ENCODE peak calls at places on chromosomes 12 and 14, in seven cellular contexts. I, S, Z, R, O, D and G are unnamed samples.

GRCh38 chr14:74333909-74334308 is 14.4 kb upstream of the VRTN start:
- DNase-seq in I (no peak), S (peak), Z (peak), R (no peak), O (no peak), D (no peak), G (peak)

GRCh38 chr14:35932659-35933159 is 106.6 kb downstream of the BRMS1L start:
- DNase-seq in I (no peak), S (no peak), Z (no peak), R (no peak), O (no peak), D (no peak), G (no peak)

GRCh38 chr12:113658030-113658655 is 186.5 kb upstream of the LHX5 start:
- DNase-seq in I (no peak), S (no peak), Z (peak), R (no peak), O (no peak), D (no peak), G (peak)

GRCh38 chr14:31137214-31137889 is 70.2 kb downstream of the HECTD1 start:
- DNase-seq in I (no peak), S (no peak), Z (no peak), R (no peak), O (no peak), D (no peak), G (peak)

GRCh38 chr12:48795550-48796455 is 6.9 kb upstream of the ADCY6 start:
- DNase-seq in I (peak), S (peak), Z (peak), R (peak), O (peak), D (peak), G (peak)

GRCh38 chr12:117872521-117873169 is 96.1 kb downstream of the KSR2 start:
- DNase-seq in I (no peak), S (no peak), Z (peak), R (no peak), O (peak), D (no peak), G (no peak)

GRCh38 chr12:76240281-76240680 is 107.9 kb downstream of the BBS10 start:
- DNase-seq in I (no peak), S (no peak), Z (no peak), R (no peak), O (no peak), D (no peak), G (no peak)

GRCh38 chr14:75537071-75537470 is 14.8 kb downstream of the BATF start:
- DNase-seq in I (no peak), S (no peak), Z (no peak), R (no peak), O (no peak), D (no peak), G (no peak)

GRCh38 chr12:113912761-113913295 is 53.3 kb downstream of the RBM19 start:
- DNase-seq in I (peak), S (peak), Z (peak), R (peak), O (peak), D (peak), G (peak)

GRCh38 chr14:90444077-90444696 is 47.4 kb downstream of the CALM1 start:
- DNase-seq in I (no peak), S (peak), Z (no peak), R (no peak), O (no peak), D (no peak), G (peak)

GRCh38 chr12:101759396-101760047 is 20.3 kb upstream of the SYCP3 start:
- DNase-seq in I (no peak), S (peak), Z (peak), R (peak), O (no peak), D (no peak), G (peak)

GRCh38 chr12:53061404-53062010 is 11.6 kb downstream of the TNS2 start:
- DNase-seq in I (peak), S (peak), Z (no peak), R (peak), O (no peak), D (no peak), G (no peak)

GRCh38 chr12:95942106-95942531 is 295 bp downstream of the CCDC38 start:
- DNase-seq in I (no peak), S (no peak), Z (no peak), R (no peak), O (no peak), D (no peak), G (no peak)

GRCh38 chr12:111327474-111327873 is 41.4 kb downstream of the PHETA1 start:
- DNase-seq in I (no peak), S (no peak), Z (no peak), R (peak), O (no peak), D (no peak), G (no peak)

GRCh38 chr12:103495783-103496456 is at the start of gene C12orf42:
- DNase-seq in I (peak), S (peak), Z (peak), R (peak), O (no peak), D (no peak), G (peak)

GRCh38 chr12:95429172-95429510 is 44.8 kb upstream of the METAP2 start:
- DNase-seq in I (no peak), S (no peak), Z (no peak), R (no peak), O (no peak), D (no peak), G (peak)

GRCh38 chr14:99725774-99726537 is 41.9 kb downstream of the CYP46A1 start:
- DNase-seq in I (peak), S (peak), Z (no peak), R (peak), O (no peak), D (peak), G (no peak)

GRCh38 chr12:48977290-48978281 is 536 bp upstream of the WNT1 start:
- DNase-seq in I (peak), S (no peak), Z (no peak), R (peak), O (no peak), D (peak), G (peak)

GRCh38 chr12:5343711-5344110 is 88.2 kb upstream of the NTF3 start:
- DNase-seq in I (no peak), S (no peak), Z (no peak), R (no peak), O (no peak), D (no peak), G (no peak)

GRCh38 chr12:88310069-88310468 is 168.0 kb downstream of the TMTC3 start:
- DNase-seq in I (no peak), S (peak), Z (peak), R (no peak), O (no peak), D (no peak), G (peak)

GRCh38 chr12:89345830-89346740 is 6.2 kb downstream of the DUSP6 start:
- DNase-seq in I (peak), S (peak), Z (peak), R (peak), O (no peak), D (no peak), G (peak)

GRCh38 chr12:3155710-3156386 is 78.7 kb downstream of the TSPAN9 start:
- DNase-seq in I (no peak), S (no peak), Z (no peak), R (no peak), O (no peak), D (no peak), G (no peak)

GRCh38 chr12:104279164-104279563 is 24.4 kb upstream of the EID3 start:
- DNase-seq in I (no peak), S (no peak), Z (no peak), R (no peak), O (no peak), D (no peak), G (no peak)

GRCh38 chr12:168763-169525 is 45.0 kb downstream of the SLC6A12 start:
- DNase-seq in I (no peak), S (no peak), Z (no peak), R (peak), O (no peak), D (no peak), G (no peak)

GRCh38 chr12:56154246-56154771 is 1.9 kb downstream of the MYL6B start:
- DNase-seq in I (no peak), S (no peak), Z (no peak), R (no peak), O (no peak), D (no peak), G (no peak)

GRCh38 chr14:100524933-100525243 is 62.3 kb downstream of the BEGAIN start:
- DNase-seq in I (peak), S (no peak), Z (no peak), R (peak), O (no peak), D (peak), G (peak)

GRCh38 chr14:90545431-90545830 is 148.6 kb downstream of the CALM1 start:
- DNase-seq in I (no peak), S (no peak), Z (no peak), R (no peak), O (no peak), D (no peak), G (no peak)

GRCh38 chr14:69675246-69675583 is 63.8 kb downstream of the SUSD6 start:
- DNase-seq in I (no peak), S (no peak), Z (no peak), R (no peak), O (no peak), D (no peak), G (no peak)